ENCODE peak calls at places on chromosomes 4 and X, in four cellular contexts. M is GM12878, F is H1, Z is HepG2. B is an unnamed sample.

GRCh38 chr4:110620352-110621327 is 2.2 kb downstream of the PITX2 start:
- DNase-seq in M (no peak), F (no peak), Z (no peak), B (no peak)

GRCh38 chrX:133527825-133528224 is 112.5 kb upstream of the GPC4 start:
- DNase-seq in M (no peak), F (no peak), Z (no peak), B (no peak)

GRCh38 chrX:24014388-24015018 is 12.5 kb downstream of the KLHL15 start:
- DNase-seq in M (peak), F (no peak), Z (no peak), B (no peak)

GRCh38 chr4:183147191-183147590 is 48.1 kb downstream of the WWC2 start:
- DNase-seq in M (no peak), F (no peak), Z (no peak), B (no peak)

GRCh38 chr4:182264139-182264752 is 21.0 kb downstream of the TENM3 start:
- DNase-seq in M (no peak), F (no peak), Z (no peak), B (no peak)

GRCh38 chr4:38993683-38994082 is 38.5 kb downstream of the TMEM156 start:
- DNase-seq in M (no peak), F (no peak), Z (peak), B (no peak)

GRCh38 chr4:53852343-53852742 is 212.1 kb downstream of the CHIC2 start:
- DNase-seq in M (no peak), F (no peak), Z (no peak), B (no peak)

GRCh38 chrX:23525531-23525930 is 141.8 kb upstream of the PRDX4 start:
- DNase-seq in M (no peak), F (no peak), Z (no peak), B (no peak)

GRCh38 chr4:152910521-152910920 is 25.6 kb upstream of the FHDC1 start:
- DNase-seq in M (no peak), F (no peak), Z (no peak), B (no peak)

GRCh38 chrX:136159615-136160025 is 12.3 kb downstream of the FHL1 start:
- DNase-seq in M (no peak), F (no peak), Z (no peak), B (no peak)

GRCh38 chrX:39425124-39425806 is 624.0 kb downstream of the MID1IP1 start:
- DNase-seq in M (no peak), F (no peak), Z (no peak), B (no peak)

GRCh38 chr4:66956852-66957251 is 588.5 kb downstream of the CENPC start:
- DNase-seq in M (no peak), F (no peak), Z (no peak), B (no peak)

GRCh38 chr4:148438047-148438446 is 4.2 kb downstream of the NR3C2 start:
- DNase-seq in M (no peak), F (no peak), Z (no peak), B (no peak)
- TF ChIP-seq ATF2 in M (no peak), F (no peak), Z (no peak), B (no peak)

DNA sequence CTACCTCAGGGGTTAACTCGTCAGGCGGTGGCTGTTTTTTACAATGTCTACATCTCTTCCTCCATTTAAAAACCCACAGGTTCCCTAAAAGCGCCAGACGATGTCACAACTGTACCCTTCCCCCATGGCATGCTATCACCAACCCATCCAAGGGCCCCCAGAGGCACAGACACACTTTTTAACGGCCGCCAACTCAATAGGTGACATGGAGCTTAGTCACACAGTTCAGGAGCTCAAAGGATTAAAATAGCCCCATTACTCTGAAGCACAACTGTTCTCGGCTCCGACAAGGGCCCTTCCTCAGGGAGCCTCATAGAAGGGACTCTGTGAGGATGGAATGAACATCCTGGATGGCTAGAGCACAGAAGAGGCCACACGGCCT is 12.4 kb downstream of the SH3KBP1 start:
- DNase-seq in M (no peak), F (no peak), Z (no peak), B (no peak)
- TF ChIP-seq RFX5 in M (no peak), F (no peak), Z (no peak), B (no peak)

DNA sequence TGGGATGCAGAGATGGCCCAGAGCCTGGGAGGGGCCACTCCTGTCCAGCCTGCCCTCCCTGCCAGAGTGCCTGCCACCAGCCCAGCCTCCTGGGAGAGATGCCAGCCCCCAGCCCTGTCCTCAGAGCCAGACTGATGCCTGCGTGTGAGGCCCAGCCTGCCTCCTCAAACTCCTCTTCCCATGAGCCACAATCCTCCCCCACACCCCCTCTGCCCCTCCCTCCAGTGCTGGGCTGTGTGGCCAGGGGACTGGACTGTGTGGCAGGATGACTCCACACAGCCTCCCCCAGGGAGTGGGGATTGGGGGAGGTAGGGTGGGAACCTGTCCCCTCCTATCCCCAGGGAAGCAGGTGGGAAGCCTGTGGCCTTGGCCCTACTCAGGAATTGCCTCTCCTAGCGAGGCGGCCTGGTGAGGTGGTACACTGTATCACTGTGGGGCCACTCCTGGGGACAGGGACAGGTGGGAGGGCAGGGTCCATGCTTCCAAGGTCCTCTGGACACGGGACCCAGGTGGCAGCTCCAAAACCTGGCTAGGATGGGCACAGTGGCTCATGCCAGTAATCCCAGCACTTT is 4.3 kb upstream of the SH3BP2 start:
- DNase-seq in M (no peak), F (no peak), Z (no peak), B (peak)
- TF ChIP-seq ATF2 in M (no peak), F (no peak), Z (no peak), B (no peak)

GRCh38 chr4:80033581-80033980 is 39.4 kb downstream of the ANTXR2 start:
- DNase-seq in M (no peak), F (no peak), Z (no peak), B (no peak)

GRCh38 chr4:80036306-80036705 is 36.7 kb downstream of the ANTXR2 start:
- DNase-seq in M (no peak), F (no peak), Z (no peak), B (no peak)

GRCh38 chr4:80036949-80037348 is 36.1 kb downstream of the ANTXR2 start:
- DNase-seq in M (no peak), F (no peak), Z (no peak), B (no peak)

GRCh38 chr4:80037864-80038263 is 35.2 kb downstream of the ANTXR2 start:
- DNase-seq in M (no peak), F (no peak), Z (no peak), B (no peak)

DNA sequence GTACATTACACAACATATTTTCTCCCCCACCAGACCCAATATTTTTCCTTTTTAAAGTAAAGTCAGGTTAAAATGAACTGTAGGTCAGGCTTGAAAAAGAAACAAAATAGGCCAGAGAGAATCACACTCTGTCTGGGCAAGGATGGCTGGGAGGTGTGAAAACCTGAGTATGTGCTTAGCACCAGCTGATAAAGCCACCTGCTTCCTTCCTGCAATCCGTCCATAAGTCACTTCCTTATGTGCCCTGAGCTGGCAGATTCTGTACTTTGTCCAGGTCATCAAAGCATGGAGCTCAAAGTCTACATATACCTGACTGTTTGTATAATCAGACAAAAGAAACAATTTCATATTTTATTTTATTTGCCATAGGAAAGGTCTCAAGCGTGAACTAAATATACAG is 37.7 kb downstream of the ANTXR2 start:
- DNase-seq in M (no peak), F (no peak), Z (peak), B (no peak)
- TF ChIP-seq RFX5 in M (no peak), F (no peak), Z (no peak), B (no peak)

DNA sequence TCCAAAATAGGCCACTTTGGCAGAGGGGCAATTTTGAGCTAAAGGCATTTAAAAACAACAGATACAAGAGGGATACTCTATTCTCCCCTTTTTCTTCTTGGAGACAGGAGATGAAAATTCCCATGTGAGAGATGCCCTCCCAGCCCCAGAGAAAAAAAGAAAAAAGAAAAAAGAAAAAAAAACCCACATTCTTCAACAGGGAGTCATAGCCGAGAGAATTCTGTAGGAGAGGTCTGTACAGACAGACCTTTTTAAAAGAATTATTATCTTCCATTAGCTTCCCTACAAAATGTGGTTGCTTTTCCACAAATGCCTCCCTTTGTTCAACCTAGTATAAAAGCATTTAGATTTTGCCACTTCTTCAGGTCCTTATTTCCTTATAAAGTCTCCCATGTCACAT is 89.9 kb downstream of the SPCS3 start:
- DNase-seq in M (no peak), F (no peak), Z (no peak), B (no peak)
- TF ChIP-seq ATF2 in M (no peak), F (no peak), Z (no peak), B (no peak)

DNA sequence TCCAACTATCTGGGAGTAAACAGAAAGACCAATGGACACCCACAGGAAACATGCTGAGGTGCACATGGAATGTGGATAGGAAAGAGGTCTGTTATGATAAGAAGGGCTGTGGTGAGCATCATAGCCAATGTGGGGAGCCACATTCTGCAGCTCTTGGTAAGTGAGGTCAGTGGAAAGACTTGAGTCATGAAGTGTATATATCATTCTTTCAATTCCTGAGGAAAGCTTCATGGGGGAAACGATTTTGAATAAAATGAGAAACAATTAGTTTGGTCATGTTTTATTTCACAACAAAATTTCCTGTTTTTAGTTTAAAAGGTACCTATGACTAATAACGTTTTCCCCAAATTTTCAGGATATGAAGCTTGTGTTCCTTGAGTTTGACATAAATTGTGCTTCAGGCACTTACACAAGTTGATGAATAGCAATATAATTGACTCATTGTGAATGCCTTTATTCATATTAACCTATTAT is 41.4 kb upstream of the RASSF6 start:
- DNase-seq in M (no peak), F (no peak), Z (no peak), B (peak)
- TF ChIP-seq RFX5 in M (no peak), F (no peak), Z (no peak), B (no peak)

GRCh38 chr4:165288639-165289428 is 38.6 kb upstream of the MSMO1 start:
- DNase-seq in M (no peak), F (no peak), Z (peak), B (no peak)
- TF ChIP-seq ATF2 in M (no peak), F (no peak), Z (no peak), B (no peak)

DNA sequence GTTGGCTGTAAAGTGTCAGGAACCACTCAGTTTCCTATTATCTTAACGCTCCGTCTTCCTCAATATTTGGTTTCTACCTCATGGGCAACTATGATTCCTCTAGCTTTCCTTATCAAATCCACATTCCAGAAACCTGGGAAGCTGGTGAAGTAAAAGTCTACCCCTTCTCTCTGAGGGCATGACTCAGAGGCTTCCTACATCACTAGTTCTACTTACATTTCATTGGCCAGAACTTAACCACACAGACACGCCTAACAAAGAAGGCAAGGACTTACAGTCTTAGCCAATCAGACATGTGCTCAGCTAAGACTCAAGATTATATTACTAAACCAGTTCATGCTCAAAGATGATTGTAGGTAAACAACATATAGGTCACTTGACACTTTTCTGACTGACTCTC is 30.4 kb downstream of the COX7B2 start:
- DNase-seq in M (no peak), F (no peak), Z (no peak), B (no peak)
- TF ChIP-seq RFX5 in M (no peak), F (no peak), Z (no peak), B (no peak)

GRCh38 chr4:68337004-68337403 is 12.9 kb downstream of the YTHDC1 start:
- DNase-seq in M (no peak), F (no peak), Z (no peak), B (no peak)

GRCh38 chr4:68337522-68337921 is 12.4 kb downstream of the YTHDC1 start:
- DNase-seq in M (no peak), F (no peak), Z (no peak), B (no peak)

GRCh38 chr4:68336530-68336929 is 13.4 kb downstream of the YTHDC1 start:
- DNase-seq in M (no peak), F (no peak), Z (no peak), B (no peak)

GRCh38 chr4:68342139-68342538 is 7.8 kb downstream of the YTHDC1 start:
- DNase-seq in M (no peak), F (no peak), Z (no peak), B (no peak)

DNA sequence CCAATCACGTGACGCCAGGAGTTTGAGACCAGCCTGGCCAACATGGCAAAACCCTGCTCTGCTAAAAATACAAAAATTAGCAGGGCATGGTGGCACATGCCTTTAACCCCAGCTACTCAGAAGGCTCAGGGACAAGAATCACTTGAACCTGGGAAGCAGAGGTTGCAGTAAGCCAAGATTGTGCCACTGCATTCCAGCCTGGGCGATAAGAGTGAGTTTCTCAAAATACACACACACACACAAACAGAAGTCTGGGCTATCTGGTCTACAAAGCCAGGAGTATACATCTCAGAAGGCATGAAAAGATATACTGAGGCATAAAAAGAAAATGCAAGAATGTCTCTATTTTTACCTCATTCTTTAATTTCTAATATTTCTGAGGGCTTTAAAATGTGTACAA is 11.3 kb downstream of the YTHDC1 start:
- DNase-seq in M (no peak), F (no peak), Z (no peak), B (no peak)
- TF ChIP-seq ATF2 in M (no peak), F (no peak), Z (no peak), B (no peak)

GRCh38 chrX:55342533-55343501 is 78.1 kb upstream of the PAGE3 start:
- DNase-seq in M (peak), F (peak), Z (peak), B (peak)
- TF ChIP-seq RFX5 in M (no peak), F (no peak), Z (no peak), B (no peak)

B was measured in K562.